ENCODE peak calls at places on chromosomes 3 and 15, in six cellular contexts. I is T-helper 2 cell; Z is activated naive CD4-positive, alpha-beta T cell; L is DMS 273 treated with DMSO at 0.1 percent for 48 hours; C is stimulated activated CD8-positive, alpha-beta memory T cell treated with anti-CD3 and anti-CD28 coated beads, Interleukin-15, amount 100 ng/mL, for 48 hours; N is SJSA1. T is an unnamed sample.

GRCh38 chr3:187017511-187018230 is 87.3 kb downstream of the ST6GAL1 start:
- DNase-seq in Z (no peak), C (no peak), I (no peak), N (no peak), L (no peak), T (no peak)

GRCh38 chr15:60179786-60180391 is 175.8 kb downstream of the FOXB1 start:
- DNase-seq in Z (no peak), N (peak; percentile 41), L (no peak), C (no peak), I (peak; percentile 6), T (no peak)

GRCh38 chr3:42654331-42655201 is 1.1 kb downstream of the ZBTB47 start:
- DNase-seq in L (no peak), C (no peak), Z (no peak), I (no peak), N (peak; percentile 49), T (peak; percentile 83)

GRCh38 chr15:29671308-29671981 is 150.8 kb downstream of the TJP1 start:
- DNase-seq in L (no peak), N (peak; percentile 67), I (no peak), C (no peak), Z (no peak), T (no peak)

GRCh38 chr3:152183473-152183872 is 85.3 kb upstream of the MBNL1 start:
- DNase-seq in L (peak; percentile 43), N (peak; percentile 10), Z (peak; percentile 38), I (peak; percentile 41), C (peak; percentile 28), T (peak; percentile 55)

GRCh38 chr15:91047545-91048199 is 25.3 kb upstream of the VPS33B start:
- DNase-seq in I (no peak), C (no peak), N (no peak), Z (no peak), L (peak; percentile 31), T (no peak)

GRCh38 chr3:7536510-7536909 is 675.6 kb downstream of the GRM7 start:
- DNase-seq in N (no peak), I (no peak), Z (no peak), L (no peak), C (no peak), T (no peak)

GRCh38 chr3:9153763-9154601 is 95.5 kb downstream of the SRGAP3 start:
- DNase-seq in C (no peak), I (no peak), L (no peak), N (no peak), Z (no peak), T (peak; percentile 56)

GRCh38 chr3:83226751-83227150 is 1465.3 kb upstream of the GBE1 start:
- DNase-seq in N (no peak), I (no peak), Z (no peak), L (no peak), C (no peak), T (no peak)

GRCh38 chr15:50774450-50774849 is 8.9 kb upstream of the SPPL2A start:
- DNase-seq in L (no peak), C (no peak), N (no peak), Z (no peak), I (peak; percentile 9), T (no peak)

GRCh38 chr3:126147147-126147931 is 33.0 kb downstream of the ALDH1L1 start:
- DNase-seq in Z (no peak), C (no peak), I (no peak), N (no peak), L (no peak), T (peak; percentile 15)

GRCh38 chr3:110479676-110480075 is 591.9 kb upstream of the NECTIN3 start:
- DNase-seq in C (no peak), N (no peak), I (no peak), Z (no peak), L (no peak), T (no peak)

GRCh38 chr3:65979731-65980130 is 59.0 kb downstream of the MAGI1 start:
- DNase-seq in I (no peak), L (no peak), C (no peak), Z (no peak), N (no peak), T (no peak)

GRCh38 chr15:84750583-84751092 is 2.2 kb downstream of the ZNF592 start:
- DNase-seq in Z (no peak), I (no peak), L (no peak), N (no peak), C (no peak), T (no peak)

GRCh38 chr3:126180477-126181397 is at the start of gene ALDH1L1:
- DNase-seq in I (no peak), L (peak; percentile 69), C (no peak), Z (no peak), N (no peak), T (peak; percentile 83)

GRCh38 chr15:61994216-61994615 is 66.0 kb downstream of the VPS13C start:
- DNase-seq in N (peak; percentile 1), I (no peak), Z (no peak), C (no peak), L (no peak), T (no peak)

GRCh38 chr15:76065267-76065666 is 5.5 kb downstream of the TMEM266 start:
- DNase-seq in C (no peak), L (no peak), Z (no peak), I (no peak), N (no peak), T (no peak)

GRCh38 chr3:43707998-43708397 is 17.3 kb downstream of the ABHD5 start:
- DNase-seq in Z (no peak), C (no peak), L (no peak), I (no peak), N (peak; percentile 68), T (no peak)

GRCh38 chr15:68389041-68389930 is 42.7 kb downstream of the ITGA11 start:
- DNase-seq in Z (no peak), L (no peak), N (no peak), I (no peak), C (no peak), T (peak; percentile 33)

GRCh38 chr3:171842864-171843511 is at the start of gene TMEM212:
- DNase-seq in C (no peak), L (no peak), N (peak; percentile 30), I (no peak), Z (no peak), T (no peak)